ENCODE peak calls at places on chromosomes 12 and 14, in four cellular contexts. P, R, A and K are unnamed samples.

GRCh38 chr14:94648801-94649200 is 36.6 kb downstream of the SERPINA3 start:
- DNase-seq in P (no peak), R (no peak), A (no peak), K (no peak)

GRCh38 chr12:30914986-30915591 is 11.5 kb upstream of the TSPAN11 start:
- DNase-seq in P (no peak), R (no peak), A (no peak), K (no peak)

GRCh38 chr12:127720334-127720733 is 546.6 kb upstream of the TMEM132C start:
- DNase-seq in P (no peak), R (no peak), A (no peak), K (no peak)

GRCh38 chr12:93805736-93806141 is 128.6 kb downstream of the CRADD start:
- DNase-seq in P (no peak), R (no peak), A (no peak), K (no peak)

GRCh38 chr12:4268549-4269181 is 4.9 kb upstream of the CCND2 start:
- DNase-seq in P (no peak), R (no peak), A (no peak), K (no peak)

GRCh38 chr14:70595443-70596185 is 4.8 kb downstream of the MED6 start:
- DNase-seq in P (peak), R (no peak), A (no peak), K (no peak)

GRCh38 chr14:58738189-58738836 is 100.6 kb downstream of the DACT1 start:
- DNase-seq in P (peak), R (no peak), A (no peak), K (no peak)

GRCh38 chr12:62575036-62575435 is 108.4 kb downstream of the MON2 start:
- DNase-seq in P (no peak), R (no peak), A (no peak), K (no peak)

GRCh38 chr12:84508943-84509342 is 403.7 kb downstream of the SLC6A15 start:
- DNase-seq in P (no peak), R (no peak), A (no peak), K (no peak)

GRCh38 chr14:103314496-103315277 is 19.4 kb upstream of the EIF5 start:
- DNase-seq in P (no peak), R (no peak), A (no peak), K (peak)

GRCh38 chr12:39807043-39807442 is 187.4 kb upstream of the ABCD2 start:
- DNase-seq in P (no peak), R (no peak), A (no peak), K (peak)

GRCh38 chr12:62760779-62761178 is 174.2 kb downstream of the PPM1H start:
- DNase-seq in P (no peak), R (no peak), A (peak), K (peak)

GRCh38 chr14:92340938-92341337 is 18.0 kb downstream of the SLC24A4 start:
- DNase-seq in P (no peak), R (no peak), A (no peak), K (no peak)

GRCh38 chr12:65339161-65339560 is 60.7 kb downstream of the MSRB3 start:
- DNase-seq in P (no peak), R (no peak), A (no peak), K (no peak)

GRCh38 chr12:43407816-43408645 is 144.0 kb downstream of the ADAMTS20 start:
- DNase-seq in P (no peak), R (no peak), A (no peak), K (no peak)

GRCh38 chr14:50530358-50530757 is 2.0 kb downstream of the MAP4K5 start:
- DNase-seq in P (no peak), R (no peak), A (no peak), K (no peak)

GRCh38 chr12:9115731-9116689 is at the start of gene A2M:
- DNase-seq in P (no peak), R (no peak), A (peak), K (peak)

GRCh38 chr12:24057920-24058476 is 108.5 kb upstream of the SOX5 start:
- DNase-seq in P (no peak), R (no peak), A (no peak), K (no peak)

GRCh38 chr12:64903738-64904137 is 79.3 kb downstream of the TBC1D30 start:
- DNase-seq in P (no peak), R (no peak), A (no peak), K (no peak)

GRCh38 chr12:62278022-62278421 is 17.8 kb downstream of the USP15 start:
- DNase-seq in P (no peak), R (no peak), A (no peak), K (no peak)

GRCh38 chr12:71636704-71637115 is 26.9 kb downstream of the ZFC3H1 start:
- DNase-seq in P (peak), R (no peak), A (peak), K (peak)

GRCh38 chr12:57593187-57593586 is 2.2 kb downstream of the PIP4K2C start:
- DNase-seq in P (no peak), R (no peak), A (no peak), K (no peak)

GRCh38 chr12:76143343-76144252 is 59.1 kb upstream of the NAP1L1 start:
- DNase-seq in P (no peak), R (no peak), A (no peak), K (no peak)

GRCh38 chr12:127145929-127146789 is 1120.8 kb upstream of the TMEM132C start:
- DNase-seq in P (no peak), R (peak), A (no peak), K (no peak)